ENCODE peak calls at places on chromosome 7, in seven cellular contexts. Z is erythroblast, L is suprapubic skin, T is adrenal gland, H is spleen, Y is transverse colon, P is body of pancreas. G is an unnamed sample.

GRCh38 chr7:95055295-95055694 is 147.9 kb downstream of the PPP1R9A start:
- DNase-seq in Z (no peak), L (no peak), T (no peak), H (no peak), Y (no peak), P (no peak), G (no peak)

GRCh38 chr7:41809487-41810257 is 106.8 kb upstream of the INHBA start:
- DNase-seq in Z (no peak), L (no peak), T (no peak), H (no peak), Y (no peak), P (no peak), G (no peak)

GRCh38 chr7:106717254-106717996 is 56.5 kb upstream of the CCDC71L start:
- DNase-seq in Z (no peak), L (no peak), T (no peak), H (no peak), Y (no peak), P (no peak), G (no peak)

GRCh38 chr7:127584648-127585043 is 750 bp downstream of the GCC1 start:
- DNase-seq in Z (no peak), L (peak), T (no peak), H (peak), Y (no peak), P (no peak), G (no peak)

GRCh38 chr7:123460616-123461015 is 73.8 kb downstream of the IQUB start:
- DNase-seq in Z (no peak), L (no peak), T (peak), H (no peak), Y (no peak), P (no peak), G (no peak)

GRCh38 chr7:31027161-31027965 is 24.7 kb upstream of the ADCYAP1R1 start:
- DNase-seq in Z (no peak), L (no peak), T (no peak), H (peak), Y (peak), P (peak), G (peak)

GRCh38 chr7:5388273-5388866 is 35.3 kb downstream of the TNRC18 start:
- DNase-seq in Z (no peak), L (no peak), T (no peak), H (no peak), Y (no peak), P (no peak), G (no peak)

GRCh38 chr7:105653441-105654005 is 72.2 kb upstream of the EFCAB10 start:
- DNase-seq in Z (no peak), L (no peak), T (no peak), H (no peak), Y (no peak), P (peak), G (no peak)

GRCh38 chr7:79454325-79454960 is 976 bp upstream of the MAGI2 start:
- DNase-seq in Z (no peak), L (peak), T (peak), H (peak), Y (peak), P (no peak), G (peak)

GRCh38 chr7:96202102-96202501 is 119.8 kb downstream of the SLC25A13 start:
- DNase-seq in Z (peak), L (no peak), T (no peak), H (no peak), Y (no peak), P (no peak), G (no peak)

GRCh38 chr7:31398815-31399214 is 58.3 kb upstream of the NEUROD6 start:
- DNase-seq in Z (no peak), L (no peak), T (no peak), H (no peak), Y (no peak), P (no peak), G (no peak)

GRCh38 chr7:155732275-155732674 is 80.0 kb downstream of the SHH start:
- DNase-seq in Z (no peak), L (no peak), T (no peak), H (no peak), Y (no peak), P (no peak), G (no peak)

GRCh38 chr7:51647486-51647885 is 330.9 kb upstream of the COBL start:
- DNase-seq in Z (no peak), L (no peak), T (no peak), H (no peak), Y (no peak), P (no peak), G (no peak)

GRCh38 chr7:28410628-28411578 is 1.4 kb upstream of the CREB5 start:
- DNase-seq in Z (peak), L (peak), T (peak), H (no peak), Y (peak), P (no peak), G (peak)

GRCh38 chr7:23600251-23600650 is 3.1 kb downstream of the CCDC126 start:
- DNase-seq in Z (no peak), L (no peak), T (no peak), H (no peak), Y (no peak), P (no peak), G (no peak)

GRCh38 chr7:82926477-82926876 is 236.2 kb downstream of the PCLO start:
- DNase-seq in Z (no peak), L (no peak), T (no peak), H (no peak), Y (no peak), P (no peak), G (no peak)

GRCh38 chr7:4878336-4879335 is 4.9 kb downstream of the RADIL start:
- DNase-seq in Z (no peak), L (no peak), T (no peak), H (no peak), Y (no peak), P (no peak), G (no peak)

GRCh38 chr7:78311176-78311575 is 512.6 kb downstream of the PHTF2 start:
- DNase-seq in Z (no peak), L (no peak), T (no peak), H (no peak), Y (no peak), P (no peak), G (no peak)

GRCh38 chr7:80699030-80699638 is 60.7 kb downstream of the CD36 start:
- DNase-seq in Z (peak), L (no peak), T (no peak), H (no peak), Y (no peak), P (no peak), G (no peak)

GRCh38 chr7:15558747-15559146 is 3.1 kb downstream of the AGMO start:
- DNase-seq in Z (no peak), L (no peak), T (no peak), H (no peak), Y (no peak), P (no peak), G (no peak)

GRCh38 chr7:108091461-108091831 is 38.7 kb downstream of the LAMB4 start:
- DNase-seq in Z (no peak), L (no peak), T (no peak), H (no peak), Y (no peak), P (no peak), G (no peak)

GRCh38 chr7:37182011-37182478 is 266.6 kb downstream of the ELMO1 start:
- DNase-seq in Z (peak), L (peak), T (peak), H (peak), Y (peak), P (peak), G (peak)

GRCh38 chr7:42247301-42247700 is 10.3 kb upstream of the GLI3 start:
- DNase-seq in Z (no peak), L (no peak), T (no peak), H (no peak), Y (no peak), P (no peak), G (no peak)

GRCh38 chr7:3771906-3772305 is 470.9 kb downstream of the SDK1 start:
- DNase-seq in Z (no peak), L (no peak), T (no peak), H (no peak), Y (no peak), P (no peak), G (no peak)

GRCh38 chr7:29612596-29612995 is 49.0 kb downstream of the PRR15 start:
- DNase-seq in Z (no peak), L (no peak), T (no peak), H (no peak), Y (no peak), P (no peak), G (no peak)

GRCh38 chr7:101990811-101991418 is 173.5 kb downstream of the CUX1 start:
- DNase-seq in Z (no peak), L (no peak), T (no peak), H (peak), Y (peak), P (no peak), G (no peak)

GRCh38 chr7:1418505-1419309 is 40.6 kb downstream of the MICALL2 start:
- DNase-seq in Z (peak), L (no peak), T (no peak), H (no peak), Y (no peak), P (no peak), G (no peak)

GRCh38 chr7:157460721-157461120 is 123.9 kb downstream of the DNAJB6 start:
- DNase-seq in Z (no peak), L (no peak), T (no peak), H (peak), Y (no peak), P (no peak), G (no peak)

GRCh38 chr7:128869138-128869943 is 6.7 kb downstream of the ATP6V1F start:
- DNase-seq in Z (peak), L (no peak), T (peak), H (peak), Y (peak), P (peak), G (peak)

GRCh38 chr7:121544726-121545125 is 148.6 kb upstream of the FAM3C start:
- DNase-seq in Z (no peak), L (no peak), T (no peak), H (no peak), Y (no peak), P (no peak), G (no peak)

GRCh38 chr7:94088560-94088959 is 84.4 kb upstream of the BET1 start:
- DNase-seq in Z (no peak), L (no peak), T (no peak), H (no peak), Y (no peak), P (no peak), G (no peak)

GRCh38 chr7:96093435-96093834 is 228.5 kb downstream of the SLC25A13 start:
- DNase-seq in Z (no peak), L (no peak), T (no peak), H (no peak), Y (no peak), P (no peak), G (no peak)

GRCh38 chr7:149820622-149821190 is 17.5 kb upstream of the ZNF862 start:
- DNase-seq in Z (no peak), L (no peak), T (no peak), H (peak), Y (no peak), P (no peak), G (no peak)
- TF ChIP-seq POLR2A in Z (no peak), L (no peak), T (no peak), H (no peak), Y (no peak), P (no peak), G (no peak)

DNA sequence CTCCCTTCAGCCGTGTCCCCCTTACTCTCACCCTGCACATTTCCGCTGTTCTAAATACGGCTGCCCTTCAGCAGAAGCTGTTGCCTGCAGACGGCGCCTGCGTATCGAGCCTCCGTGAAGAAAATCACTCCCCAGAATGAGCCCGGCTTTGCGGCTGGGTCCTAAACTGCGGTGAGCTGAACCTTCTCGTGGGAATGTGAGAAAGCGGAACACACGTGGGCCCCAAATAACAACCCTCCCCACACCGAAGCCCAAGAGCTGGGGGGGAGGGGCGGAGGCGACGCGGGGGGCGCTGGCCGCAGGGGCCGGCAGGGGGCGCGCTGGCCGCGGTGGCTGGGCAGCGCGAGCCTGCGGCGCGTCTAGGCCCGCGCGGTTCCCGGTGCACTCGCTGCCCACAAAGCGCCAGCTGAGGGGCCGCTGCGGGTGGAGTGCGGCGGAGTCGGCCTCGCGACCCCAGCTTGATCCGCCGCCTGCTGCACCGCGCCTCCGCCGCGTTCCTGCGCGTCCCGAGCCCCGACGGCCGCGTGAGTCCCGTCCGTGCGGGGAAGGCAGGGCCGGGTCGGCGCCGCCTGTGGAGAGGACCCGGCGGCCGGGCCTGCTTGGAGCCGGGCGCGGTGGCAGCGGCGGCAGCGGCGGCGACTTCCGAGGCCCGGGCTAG is at the start of gene ZNF398:
- DNase-seq in Z (peak), L (peak), T (peak), H (peak), Y (peak), P (peak), G (peak)
- TF ChIP-seq POLR2A in Z (peak), L (no peak), T (peak), H (no peak), Y (peak), P (peak), G (no peak)

DNA sequence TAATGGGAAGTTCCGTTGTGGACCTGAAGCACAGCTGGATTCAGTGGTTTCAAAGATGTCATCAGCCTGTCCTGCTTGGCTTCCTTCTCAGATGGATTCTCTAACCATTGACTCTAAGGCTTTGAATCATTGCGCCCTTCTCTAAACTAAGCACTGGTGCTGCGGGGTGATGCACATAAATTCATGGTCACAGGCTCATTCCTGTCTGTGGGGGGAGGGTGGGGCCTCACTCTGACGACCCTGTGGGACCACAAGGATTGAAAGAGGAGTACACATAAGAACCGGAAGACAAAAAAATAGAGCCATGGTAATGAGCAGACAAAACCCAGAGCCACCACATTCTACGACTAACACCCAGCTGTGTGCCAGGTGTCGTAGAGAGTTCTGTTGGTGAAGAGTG is 97.4 kb upstream of the YAE1 start:
- DNase-seq in Z (no peak), L (no peak), T (no peak), H (no peak), Y (no peak), P (no peak), G (no peak)
- TF ChIP-seq POLR2A in Z (no peak), L (no peak), T (no peak), H (no peak), Y (no peak), P (no peak), G (no peak)

DNA sequence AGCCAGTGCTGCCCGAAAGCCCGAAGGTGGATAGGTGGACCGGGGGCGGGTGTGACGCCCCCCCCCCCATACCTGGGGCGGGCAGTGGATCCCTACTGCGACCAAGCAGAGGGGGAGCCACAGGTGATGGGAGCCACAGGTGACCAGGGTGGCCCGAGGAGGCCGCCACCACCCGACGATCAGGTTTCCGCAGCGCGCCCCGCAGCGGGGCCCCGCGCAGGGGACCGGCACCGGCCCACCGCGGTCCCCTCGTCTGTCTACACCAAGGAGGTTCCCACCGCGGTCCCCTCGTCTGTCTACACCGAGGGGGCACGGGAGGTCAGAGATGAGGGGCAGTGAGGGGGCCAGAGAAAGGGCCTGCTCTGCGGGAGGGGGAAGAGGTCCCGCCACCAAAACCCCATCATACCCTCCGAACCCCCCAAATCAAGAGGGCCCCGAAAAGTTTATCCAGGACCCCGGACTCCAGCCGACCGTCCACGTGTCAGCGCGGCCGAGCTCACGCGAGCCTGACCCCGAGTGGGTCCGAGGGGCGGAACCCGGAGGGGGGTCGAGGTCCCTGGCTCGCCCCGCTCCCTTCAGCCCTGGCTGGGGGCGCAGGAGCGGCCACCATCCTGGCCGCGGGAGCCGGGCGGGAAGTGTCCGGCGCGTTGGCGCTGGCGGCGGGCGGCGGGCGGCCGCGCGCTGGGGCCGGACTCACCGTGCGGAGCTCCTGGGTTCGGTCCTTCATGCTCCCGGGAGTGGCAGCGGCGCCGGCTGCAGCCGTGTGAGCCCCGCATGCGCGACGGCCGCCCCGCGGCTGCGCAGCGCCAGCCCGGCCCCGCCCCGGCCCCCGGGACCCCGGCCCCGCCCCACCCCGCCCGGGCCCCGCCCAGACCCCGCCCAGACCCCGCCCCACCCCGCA is at the start of gene STX1A:
- DNase-seq in Z (peak), L (no peak), T (peak), H (peak), Y (peak), P (peak), G (peak)
- TF ChIP-seq POLR2A in Z (no peak), L (no peak), T (peak), H (no peak), Y (no peak), P (no peak), G (no peak)

GRCh38 chr7:149495785-149496641 is 1.6 kb downstream of the ZNF746 start:
- DNase-seq in Z (peak), L (peak), T (peak), H (no peak), Y (peak), P (peak), G (peak)

GRCh38 chr7:149496642-149497391 is 792 bp downstream of the ZNF746 start:
- DNase-seq in Z (peak), L (peak), T (peak), H (peak), Y (peak), P (peak), G (peak)

GRCh38 chr7:149500201-149500600 is 2.6 kb upstream of the ZNF746 start:
- DNase-seq in Z (no peak), L (no peak), T (no peak), H (no peak), Y (no peak), P (no peak), G (no peak)

GRCh38 chr7:149494738-149495368 is 2.8 kb downstream of the ZNF746 start:
- DNase-seq in Z (peak), L (no peak), T (no peak), H (no peak), Y (no peak), P (peak), G (no peak)

DNA sequence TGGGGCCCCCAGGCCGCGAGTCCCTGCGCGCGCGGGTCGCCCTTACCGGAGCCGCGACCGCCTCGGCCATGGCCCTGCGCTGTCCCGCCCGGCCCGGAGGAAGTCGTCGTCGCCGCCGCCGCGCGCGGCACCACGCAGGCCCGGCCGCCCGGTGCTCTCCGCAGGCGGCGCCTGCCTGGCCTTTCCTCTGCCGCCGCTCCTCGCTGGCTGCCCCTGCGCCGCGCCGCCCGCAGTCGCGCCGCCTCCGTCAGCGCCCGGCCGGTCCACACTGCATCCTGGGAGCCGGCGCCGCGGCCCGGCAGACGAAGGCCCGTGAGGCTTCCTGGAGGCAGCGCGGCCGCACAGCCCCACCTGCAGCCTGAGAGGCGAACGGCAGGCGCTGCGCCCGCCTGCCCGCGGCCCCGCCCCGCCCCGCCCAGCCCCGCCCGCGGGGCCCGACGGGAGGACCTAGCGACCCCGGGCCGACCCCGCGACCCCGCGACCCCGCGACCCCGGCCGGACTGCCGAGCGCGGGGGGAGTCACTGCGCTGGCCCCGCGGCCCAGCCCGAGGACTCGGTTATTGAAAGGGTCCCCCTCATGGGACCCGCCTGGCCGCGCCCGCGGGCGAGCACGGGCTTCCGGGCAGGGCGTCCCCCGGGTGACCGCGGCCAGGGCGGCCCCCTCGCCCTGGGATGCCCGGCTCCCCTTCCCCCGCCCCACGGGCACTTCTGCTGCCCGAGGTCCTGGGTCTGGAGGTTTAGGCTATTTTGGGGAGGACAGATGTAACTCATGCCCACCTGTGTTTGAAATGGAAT is at the start of gene ZNF746:
- DNase-seq in Z (peak), L (peak), T (peak), H (peak), Y (peak), P (peak), G (peak)
- TF ChIP-seq POLR2A in Z (peak), L (no peak), T (peak), H (no peak), Y (no peak), P (peak), G (peak)